ENCODE peak calls at places on chromosomes 3 and 15, in ten cellular contexts. One of them, this sample, is unnamed.

GRCh38 chr3:31053299-31053698 is 158.8 kb upstream of the GADL1 start:
- DNase-seq in T1000: no peak
- DNase-seq in stimulated activated CD8-positive, alpha-beta memory T cell treated with anti-CD3 and anti-CD28 coated beads, Interleukin-12 subunit alpha, Interleukin-12 subunit beta, amount 100 ng/mL, for 4 hours: no peak
- DNase-seq in ecto neural progenitor cell: no peak
- DNase-seq in T-helper 2 cell: no peak
- DNase-seq in stomach: no peak
- DNase-seq in stimulated activated CD4-positive, alpha-beta T cell treated with anti-CD3 and anti-CD28 coated beads, Interleukin-1b, Interleukin-23, amount 100 ng/mL, for 4 hours: no peak
- DNase-seq in mesenteric fat pad: no peak
- DNase-seq in NCI-H2081 treated with DMSO at 0.1 percent for 48 hours: no peak
- DNase-seq in activated CD8-positive, alpha-beta memory T cell treated with anti-CD3 and anti-CD28 coated beads for 24 hours: no peak
- DNase-seq in this sample: no peak

GRCh38 chr3:32480596-32480995 is 22.1 kb downstream of the CMTM6 start:
- DNase-seq in T1000: no peak
- DNase-seq in stimulated activated CD8-positive, alpha-beta memory T cell treated with anti-CD3 and anti-CD28 coated beads, Interleukin-12 subunit alpha, Interleukin-12 subunit beta, amount 100 ng/mL, for 4 hours: no peak
- DNase-seq in ecto neural progenitor cell: no peak
- DNase-seq in T-helper 2 cell: no peak
- DNase-seq in stomach: no peak
- DNase-seq in stimulated activated CD4-positive, alpha-beta T cell treated with anti-CD3 and anti-CD28 coated beads, Interleukin-1b, Interleukin-23, amount 100 ng/mL, for 4 hours: no peak
- DNase-seq in mesenteric fat pad: no peak
- DNase-seq in NCI-H2081 treated with DMSO at 0.1 percent for 48 hours: no peak
- DNase-seq in activated CD8-positive, alpha-beta memory T cell treated with anti-CD3 and anti-CD28 coated beads for 24 hours: no peak
- DNase-seq in this sample: no peak

GRCh38 chr3:184697845-184698244 is 14.0 kb downstream of the MAGEF1 start:
- DNase-seq in T1000: no peak
- DNase-seq in stimulated activated CD8-positive, alpha-beta memory T cell treated with anti-CD3 and anti-CD28 coated beads, Interleukin-12 subunit alpha, Interleukin-12 subunit beta, amount 100 ng/mL, for 4 hours: no peak
- DNase-seq in ecto neural progenitor cell: no peak
- DNase-seq in T-helper 2 cell: no peak
- DNase-seq in stomach: no peak
- DNase-seq in stimulated activated CD4-positive, alpha-beta T cell treated with anti-CD3 and anti-CD28 coated beads, Interleukin-1b, Interleukin-23, amount 100 ng/mL, for 4 hours: no peak
- DNase-seq in mesenteric fat pad: no peak
- DNase-seq in NCI-H2081 treated with DMSO at 0.1 percent for 48 hours: no peak
- DNase-seq in activated CD8-positive, alpha-beta memory T cell treated with anti-CD3 and anti-CD28 coated beads for 24 hours: no peak
- DNase-seq in this sample: no peak

GRCh38 chr3:196757876-196758739 is 18.5 kb downstream of the PAK2 start:
- DNase-seq in T1000: no peak
- DNase-seq in stimulated activated CD8-positive, alpha-beta memory T cell treated with anti-CD3 and anti-CD28 coated beads, Interleukin-12 subunit alpha, Interleukin-12 subunit beta, amount 100 ng/mL, for 4 hours: no peak
- DNase-seq in ecto neural progenitor cell: no peak
- DNase-seq in T-helper 2 cell: no peak
- DNase-seq in stomach: no peak
- DNase-seq in stimulated activated CD4-positive, alpha-beta T cell treated with anti-CD3 and anti-CD28 coated beads, Interleukin-1b, Interleukin-23, amount 100 ng/mL, for 4 hours: no peak
- DNase-seq in mesenteric fat pad: no peak
- DNase-seq in NCI-H2081 treated with DMSO at 0.1 percent for 48 hours: no peak
- DNase-seq in activated CD8-positive, alpha-beta memory T cell treated with anti-CD3 and anti-CD28 coated beads for 24 hours: no peak
- DNase-seq in this sample: no peak

GRCh38 chr15:73891328-73891975 is 18.1 kb downstream of the TBC1D21 start:
- DNase-seq in T1000: no peak
- DNase-seq in stimulated activated CD8-positive, alpha-beta memory T cell treated with anti-CD3 and anti-CD28 coated beads, Interleukin-12 subunit alpha, Interleukin-12 subunit beta, amount 100 ng/mL, for 4 hours: no peak
- DNase-seq in ecto neural progenitor cell: no peak
- DNase-seq in T-helper 2 cell: no peak
- DNase-seq in stomach: no peak
- DNase-seq in stimulated activated CD4-positive, alpha-beta T cell treated with anti-CD3 and anti-CD28 coated beads, Interleukin-1b, Interleukin-23, amount 100 ng/mL, for 4 hours: no peak
- DNase-seq in mesenteric fat pad: no peak
- DNase-seq in NCI-H2081 treated with DMSO at 0.1 percent for 48 hours: no peak
- DNase-seq in activated CD8-positive, alpha-beta memory T cell treated with anti-CD3 and anti-CD28 coated beads for 24 hours: no peak
- DNase-seq in this sample: no peak

GRCh38 chr3:194577985-194578905 is 55.0 kb downstream of the TMEM44 start:
- DNase-seq in T1000: peak; percentile 31
- DNase-seq in stimulated activated CD8-positive, alpha-beta memory T cell treated with anti-CD3 and anti-CD28 coated beads, Interleukin-12 subunit alpha, Interleukin-12 subunit beta, amount 100 ng/mL, for 4 hours: peak; percentile 17
- DNase-seq in ecto neural progenitor cell: no peak
- DNase-seq in T-helper 2 cell: no peak
- DNase-seq in stomach: no peak
- DNase-seq in stimulated activated CD4-positive, alpha-beta T cell treated with anti-CD3 and anti-CD28 coated beads, Interleukin-1b, Interleukin-23, amount 100 ng/mL, for 4 hours: peak; percentile 11
- DNase-seq in mesenteric fat pad: no peak
- DNase-seq in NCI-H2081 treated with DMSO at 0.1 percent for 48 hours: no peak
- DNase-seq in activated CD8-positive, alpha-beta memory T cell treated with anti-CD3 and anti-CD28 coated beads for 24 hours: peak; percentile 62
- DNase-seq in this sample: no peak

GRCh38 chr3:129838086-129838485 is 55.4 kb downstream of the TMCC1 start:
- DNase-seq in T1000: no peak
- DNase-seq in stimulated activated CD8-positive, alpha-beta memory T cell treated with anti-CD3 and anti-CD28 coated beads, Interleukin-12 subunit alpha, Interleukin-12 subunit beta, amount 100 ng/mL, for 4 hours: no peak
- DNase-seq in ecto neural progenitor cell: no peak
- DNase-seq in T-helper 2 cell: no peak
- DNase-seq in stomach: no peak
- DNase-seq in stimulated activated CD4-positive, alpha-beta T cell treated with anti-CD3 and anti-CD28 coated beads, Interleukin-1b, Interleukin-23, amount 100 ng/mL, for 4 hours: no peak
- DNase-seq in mesenteric fat pad: no peak
- DNase-seq in NCI-H2081 treated with DMSO at 0.1 percent for 48 hours: no peak
- DNase-seq in activated CD8-positive, alpha-beta memory T cell treated with anti-CD3 and anti-CD28 coated beads for 24 hours: no peak
- DNase-seq in this sample: no peak

GRCh38 chr15:81843226-81843625 is 202.6 kb downstream of the MEX3B start:
- DNase-seq in T1000: no peak
- DNase-seq in stimulated activated CD8-positive, alpha-beta memory T cell treated with anti-CD3 and anti-CD28 coated beads, Interleukin-12 subunit alpha, Interleukin-12 subunit beta, amount 100 ng/mL, for 4 hours: no peak
- DNase-seq in ecto neural progenitor cell: no peak
- DNase-seq in T-helper 2 cell: no peak
- DNase-seq in stomach: no peak
- DNase-seq in stimulated activated CD4-positive, alpha-beta T cell treated with anti-CD3 and anti-CD28 coated beads, Interleukin-1b, Interleukin-23, amount 100 ng/mL, for 4 hours: no peak
- DNase-seq in mesenteric fat pad: no peak
- DNase-seq in NCI-H2081 treated with DMSO at 0.1 percent for 48 hours: no peak
- DNase-seq in activated CD8-positive, alpha-beta memory T cell treated with anti-CD3 and anti-CD28 coated beads for 24 hours: no peak
- DNase-seq in this sample: no peak

GRCh38 chr15:61266916-61267315 is 37.8 kb upstream of the RORA start:
- DNase-seq in T1000: no peak
- DNase-seq in stimulated activated CD8-positive, alpha-beta memory T cell treated with anti-CD3 and anti-CD28 coated beads, Interleukin-12 subunit alpha, Interleukin-12 subunit beta, amount 100 ng/mL, for 4 hours: no peak
- DNase-seq in ecto neural progenitor cell: no peak
- DNase-seq in T-helper 2 cell: no peak
- DNase-seq in stomach: no peak
- DNase-seq in stimulated activated CD4-positive, alpha-beta T cell treated with anti-CD3 and anti-CD28 coated beads, Interleukin-1b, Interleukin-23, amount 100 ng/mL, for 4 hours: no peak
- DNase-seq in mesenteric fat pad: no peak
- DNase-seq in NCI-H2081 treated with DMSO at 0.1 percent for 48 hours: no peak
- DNase-seq in activated CD8-positive, alpha-beta memory T cell treated with anti-CD3 and anti-CD28 coated beads for 24 hours: no peak
- DNase-seq in this sample: no peak

GRCh38 chr15:66832679-66833078 is 130.6 kb downstream of the SMAD6 start:
- DNase-seq in T1000: no peak
- DNase-seq in stimulated activated CD8-positive, alpha-beta memory T cell treated with anti-CD3 and anti-CD28 coated beads, Interleukin-12 subunit alpha, Interleukin-12 subunit beta, amount 100 ng/mL, for 4 hours: no peak
- DNase-seq in ecto neural progenitor cell: no peak
- DNase-seq in T-helper 2 cell: no peak
- DNase-seq in stomach: no peak
- DNase-seq in stimulated activated CD4-positive, alpha-beta T cell treated with anti-CD3 and anti-CD28 coated beads, Interleukin-1b, Interleukin-23, amount 100 ng/mL, for 4 hours: no peak
- DNase-seq in mesenteric fat pad: no peak
- DNase-seq in NCI-H2081 treated with DMSO at 0.1 percent for 48 hours: no peak
- DNase-seq in activated CD8-positive, alpha-beta memory T cell treated with anti-CD3 and anti-CD28 coated beads for 24 hours: no peak
- DNase-seq in this sample: no peak

GRCh38 chr3:195147649-195148121 is 123.3 kb downstream of the XXYLT1 start:
- DNase-seq in T1000: no peak
- DNase-seq in stimulated activated CD8-positive, alpha-beta memory T cell treated with anti-CD3 and anti-CD28 coated beads, Interleukin-12 subunit alpha, Interleukin-12 subunit beta, amount 100 ng/mL, for 4 hours: no peak
- DNase-seq in ecto neural progenitor cell: no peak
- DNase-seq in T-helper 2 cell: peak; percentile 66
- DNase-seq in stomach: peak; percentile 83
- DNase-seq in stimulated activated CD4-positive, alpha-beta T cell treated with anti-CD3 and anti-CD28 coated beads, Interleukin-1b, Interleukin-23, amount 100 ng/mL, for 4 hours: no peak
- DNase-seq in mesenteric fat pad: no peak
- DNase-seq in NCI-H2081 treated with DMSO at 0.1 percent for 48 hours: no peak
- DNase-seq in activated CD8-positive, alpha-beta memory T cell treated with anti-CD3 and anti-CD28 coated beads for 24 hours: no peak
- DNase-seq in this sample: no peak

GRCh38 chr3:33360136-33360825 is 79.9 kb downstream of the UBP1 start:
- DNase-seq in T1000: no peak
- DNase-seq in stimulated activated CD8-positive, alpha-beta memory T cell treated with anti-CD3 and anti-CD28 coated beads, Interleukin-12 subunit alpha, Interleukin-12 subunit beta, amount 100 ng/mL, for 4 hours: no peak
- DNase-seq in ecto neural progenitor cell: no peak
- DNase-seq in T-helper 2 cell: no peak
- DNase-seq in stomach: no peak
- DNase-seq in stimulated activated CD4-positive, alpha-beta T cell treated with anti-CD3 and anti-CD28 coated beads, Interleukin-1b, Interleukin-23, amount 100 ng/mL, for 4 hours: no peak
- DNase-seq in mesenteric fat pad: no peak
- DNase-seq in NCI-H2081 treated with DMSO at 0.1 percent for 48 hours: no peak
- DNase-seq in activated CD8-positive, alpha-beta memory T cell treated with anti-CD3 and anti-CD28 coated beads for 24 hours: no peak
- DNase-seq in this sample: no peak

GRCh38 chr3:101091489-101091888 is 98.3 kb upstream of the ABI3BP start:
- DNase-seq in T1000: no peak
- DNase-seq in stimulated activated CD8-positive, alpha-beta memory T cell treated with anti-CD3 and anti-CD28 coated beads, Interleukin-12 subunit alpha, Interleukin-12 subunit beta, amount 100 ng/mL, for 4 hours: no peak
- DNase-seq in ecto neural progenitor cell: no peak
- DNase-seq in T-helper 2 cell: no peak
- DNase-seq in stomach: no peak
- DNase-seq in stimulated activated CD4-positive, alpha-beta T cell treated with anti-CD3 and anti-CD28 coated beads, Interleukin-1b, Interleukin-23, amount 100 ng/mL, for 4 hours: no peak
- DNase-seq in mesenteric fat pad: no peak
- DNase-seq in NCI-H2081 treated with DMSO at 0.1 percent for 48 hours: no peak
- DNase-seq in activated CD8-positive, alpha-beta memory T cell treated with anti-CD3 and anti-CD28 coated beads for 24 hours: no peak
- DNase-seq in this sample: no peak

GRCh38 chr15:49471733-49472132 is 48.7 kb downstream of the FGF7 start:
- DNase-seq in T1000: no peak
- DNase-seq in stimulated activated CD8-positive, alpha-beta memory T cell treated with anti-CD3 and anti-CD28 coated beads, Interleukin-12 subunit alpha, Interleukin-12 subunit beta, amount 100 ng/mL, for 4 hours: no peak
- DNase-seq in ecto neural progenitor cell: no peak
- DNase-seq in T-helper 2 cell: peak; percentile 66
- DNase-seq in stomach: no peak
- DNase-seq in stimulated activated CD4-positive, alpha-beta T cell treated with anti-CD3 and anti-CD28 coated beads, Interleukin-1b, Interleukin-23, amount 100 ng/mL, for 4 hours: no peak
- DNase-seq in mesenteric fat pad: no peak
- DNase-seq in NCI-H2081 treated with DMSO at 0.1 percent for 48 hours: no peak
- DNase-seq in activated CD8-positive, alpha-beta memory T cell treated with anti-CD3 and anti-CD28 coated beads for 24 hours: no peak
- DNase-seq in this sample: no peak

GRCh38 chr3:149058602-149059001 is 27.7 kb downstream of the HLTF start:
- DNase-seq in T1000: no peak
- DNase-seq in stimulated activated CD8-positive, alpha-beta memory T cell treated with anti-CD3 and anti-CD28 coated beads, Interleukin-12 subunit alpha, Interleukin-12 subunit beta, amount 100 ng/mL, for 4 hours: no peak
- DNase-seq in ecto neural progenitor cell: no peak
- DNase-seq in T-helper 2 cell: no peak
- DNase-seq in stomach: no peak
- DNase-seq in stimulated activated CD4-positive, alpha-beta T cell treated with anti-CD3 and anti-CD28 coated beads, Interleukin-1b, Interleukin-23, amount 100 ng/mL, for 4 hours: no peak
- DNase-seq in mesenteric fat pad: no peak
- DNase-seq in NCI-H2081 treated with DMSO at 0.1 percent for 48 hours: no peak
- DNase-seq in activated CD8-positive, alpha-beta memory T cell treated with anti-CD3 and anti-CD28 coated beads for 24 hours: no peak
- DNase-seq in this sample: no peak

GRCh38 chr3:195056506-195056905 is 214.5 kb downstream of the XXYLT1 start:
- DNase-seq in T1000: no peak
- DNase-seq in stimulated activated CD8-positive, alpha-beta memory T cell treated with anti-CD3 and anti-CD28 coated beads, Interleukin-12 subunit alpha, Interleukin-12 subunit beta, amount 100 ng/mL, for 4 hours: no peak
- DNase-seq in ecto neural progenitor cell: no peak
- DNase-seq in T-helper 2 cell: no peak
- DNase-seq in stomach: no peak
- DNase-seq in stimulated activated CD4-positive, alpha-beta T cell treated with anti-CD3 and anti-CD28 coated beads, Interleukin-1b, Interleukin-23, amount 100 ng/mL, for 4 hours: no peak
- DNase-seq in mesenteric fat pad: no peak
- DNase-seq in NCI-H2081 treated with DMSO at 0.1 percent for 48 hours: no peak
- DNase-seq in activated CD8-positive, alpha-beta memory T cell treated with anti-CD3 and anti-CD28 coated beads for 24 hours: no peak
- DNase-seq in this sample: no peak

GRCh38 chr3:16151109-16151508 is 23.4 kb upstream of the GALNT15 start:
- DNase-seq in T1000: peak; percentile 36
- DNase-seq in stimulated activated CD8-positive, alpha-beta memory T cell treated with anti-CD3 and anti-CD28 coated beads, Interleukin-12 subunit alpha, Interleukin-12 subunit beta, amount 100 ng/mL, for 4 hours: no peak
- DNase-seq in ecto neural progenitor cell: no peak
- DNase-seq in T-helper 2 cell: peak; percentile 80
- DNase-seq in stomach: no peak
- DNase-seq in stimulated activated CD4-positive, alpha-beta T cell treated with anti-CD3 and anti-CD28 coated beads, Interleukin-1b, Interleukin-23, amount 100 ng/mL, for 4 hours: no peak
- DNase-seq in mesenteric fat pad: no peak
- DNase-seq in NCI-H2081 treated with DMSO at 0.1 percent for 48 hours: no peak
- DNase-seq in activated CD8-positive, alpha-beta memory T cell treated with anti-CD3 and anti-CD28 coated beads for 24 hours: no peak
- DNase-seq in this sample: no peak

GRCh38 chr3:187830181-187830580 is 84.9 kb upstream of the BCL6 start:
- DNase-seq in T1000: no peak
- DNase-seq in stimulated activated CD8-positive, alpha-beta memory T cell treated with anti-CD3 and anti-CD28 coated beads, Interleukin-12 subunit alpha, Interleukin-12 subunit beta, amount 100 ng/mL, for 4 hours: no peak
- DNase-seq in ecto neural progenitor cell: no peak
- DNase-seq in T-helper 2 cell: no peak
- DNase-seq in stomach: no peak
- DNase-seq in stimulated activated CD4-positive, alpha-beta T cell treated with anti-CD3 and anti-CD28 coated beads, Interleukin-1b, Interleukin-23, amount 100 ng/mL, for 4 hours: no peak
- DNase-seq in mesenteric fat pad: no peak
- DNase-seq in NCI-H2081 treated with DMSO at 0.1 percent for 48 hours: no peak
- DNase-seq in activated CD8-positive, alpha-beta memory T cell treated with anti-CD3 and anti-CD28 coated beads for 24 hours: no peak
- DNase-seq in this sample: no peak

GRCh38 chr3:32106929-32107362 is 526 bp downstream of the GPD1L start:
- DNase-seq in T1000: peak; percentile 24
- DNase-seq in stimulated activated CD8-positive, alpha-beta memory T cell treated with anti-CD3 and anti-CD28 coated beads, Interleukin-12 subunit alpha, Interleukin-12 subunit beta, amount 100 ng/mL, for 4 hours: no peak
- DNase-seq in ecto neural progenitor cell: no peak
- DNase-seq in T-helper 2 cell: no peak
- DNase-seq in stomach: peak; percentile 66
- DNase-seq in stimulated activated CD4-positive, alpha-beta T cell treated with anti-CD3 and anti-CD28 coated beads, Interleukin-1b, Interleukin-23, amount 100 ng/mL, for 4 hours: no peak
- DNase-seq in mesenteric fat pad: no peak
- DNase-seq in NCI-H2081 treated with DMSO at 0.1 percent for 48 hours: no peak
- DNase-seq in activated CD8-positive, alpha-beta memory T cell treated with anti-CD3 and anti-CD28 coated beads for 24 hours: no peak
- DNase-seq in this sample: no peak

GRCh38 chr3:43707998-43708397 is 17.3 kb downstream of the ABHD5 start:
- DNase-seq in T1000: no peak
- DNase-seq in stimulated activated CD8-positive, alpha-beta memory T cell treated with anti-CD3 and anti-CD28 coated beads, Interleukin-12 subunit alpha, Interleukin-12 subunit beta, amount 100 ng/mL, for 4 hours: no peak
- DNase-seq in ecto neural progenitor cell: no peak
- DNase-seq in T-helper 2 cell: no peak
- DNase-seq in stomach: no peak
- DNase-seq in stimulated activated CD4-positive, alpha-beta T cell treated with anti-CD3 and anti-CD28 coated beads, Interleukin-1b, Interleukin-23, amount 100 ng/mL, for 4 hours: no peak
- DNase-seq in mesenteric fat pad: no peak
- DNase-seq in NCI-H2081 treated with DMSO at 0.1 percent for 48 hours: no peak
- DNase-seq in activated CD8-positive, alpha-beta memory T cell treated with anti-CD3 and anti-CD28 coated beads for 24 hours: no peak
- DNase-seq in this sample: no peak

GRCh38 chr3:65703026-65703425 is 335.7 kb downstream of the MAGI1 start:
- DNase-seq in T1000: no peak
- DNase-seq in stimulated activated CD8-positive, alpha-beta memory T cell treated with anti-CD3 and anti-CD28 coated beads, Interleukin-12 subunit alpha, Interleukin-12 subunit beta, amount 100 ng/mL, for 4 hours: no peak
- DNase-seq in ecto neural progenitor cell: no peak
- DNase-seq in T-helper 2 cell: no peak
- DNase-seq in stomach: no peak
- DNase-seq in stimulated activated CD4-positive, alpha-beta T cell treated with anti-CD3 and anti-CD28 coated beads, Interleukin-1b, Interleukin-23, amount 100 ng/mL, for 4 hours: no peak
- DNase-seq in mesenteric fat pad: no peak
- DNase-seq in NCI-H2081 treated with DMSO at 0.1 percent for 48 hours: no peak
- DNase-seq in activated CD8-positive, alpha-beta memory T cell treated with anti-CD3 and anti-CD28 coated beads for 24 hours: no peak
- DNase-seq in this sample: no peak

GRCh38 chr3:197792019-197792647 is 1.1 kb downstream of the LRCH3 start:
- DNase-seq in T1000: no peak
- DNase-seq in stimulated activated CD8-positive, alpha-beta memory T cell treated with anti-CD3 and anti-CD28 coated beads, Interleukin-12 subunit alpha, Interleukin-12 subunit beta, amount 100 ng/mL, for 4 hours: no peak
- DNase-seq in ecto neural progenitor cell: no peak
- DNase-seq in T-helper 2 cell: peak; percentile 73
- DNase-seq in stomach: no peak
- DNase-seq in stimulated activated CD4-positive, alpha-beta T cell treated with anti-CD3 and anti-CD28 coated beads, Interleukin-1b, Interleukin-23, amount 100 ng/mL, for 4 hours: no peak
- DNase-seq in mesenteric fat pad: no peak
- DNase-seq in NCI-H2081 treated with DMSO at 0.1 percent for 48 hours: no peak
- DNase-seq in activated CD8-positive, alpha-beta memory T cell treated with anti-CD3 and anti-CD28 coated beads for 24 hours: no peak
- DNase-seq in this sample: no peak

GRCh38 chr3:38127611-38128302 is 9.2 kb downstream of the ACAA1 start:
- DNase-seq in T1000: no peak
- DNase-seq in stimulated activated CD8-positive, alpha-beta memory T cell treated with anti-CD3 and anti-CD28 coated beads, Interleukin-12 subunit alpha, Interleukin-12 subunit beta, amount 100 ng/mL, for 4 hours: no peak
- DNase-seq in ecto neural progenitor cell: no peak
- DNase-seq in T-helper 2 cell: no peak
- DNase-seq in stomach: peak; percentile 15
- DNase-seq in stimulated activated CD4-positive, alpha-beta T cell treated with anti-CD3 and anti-CD28 coated beads, Interleukin-1b, Interleukin-23, amount 100 ng/mL, for 4 hours: no peak
- DNase-seq in mesenteric fat pad: peak; percentile 35
- DNase-seq in NCI-H2081 treated with DMSO at 0.1 percent for 48 hours: no peak
- DNase-seq in activated CD8-positive, alpha-beta memory T cell treated with anti-CD3 and anti-CD28 coated beads for 24 hours: peak; percentile 40
- DNase-seq in this sample: no peak

GRCh38 chr3:52437326-52438103 is 7.4 kb downstream of the SEMA3G start:
- DNase-seq in T1000: no peak
- DNase-seq in stimulated activated CD8-positive, alpha-beta memory T cell treated with anti-CD3 and anti-CD28 coated beads, Interleukin-12 subunit alpha, Interleukin-12 subunit beta, amount 100 ng/mL, for 4 hours: no peak
- DNase-seq in ecto neural progenitor cell: no peak
- DNase-seq in T-helper 2 cell: no peak
- DNase-seq in stomach: peak; percentile 82
- DNase-seq in stimulated activated CD4-positive, alpha-beta T cell treated with anti-CD3 and anti-CD28 coated beads, Interleukin-1b, Interleukin-23, amount 100 ng/mL, for 4 hours: no peak
- DNase-seq in mesenteric fat pad: no peak
- DNase-seq in NCI-H2081 treated with DMSO at 0.1 percent for 48 hours: no peak
- DNase-seq in activated CD8-positive, alpha-beta memory T cell treated with anti-CD3 and anti-CD28 coated beads for 24 hours: no peak
- DNase-seq in this sample: no peak

GRCh38 chr3:170977911-170978310 is 48.6 kb downstream of the SLC2A2 start:
- DNase-seq in T1000: no peak
- DNase-seq in stimulated activated CD8-positive, alpha-beta memory T cell treated with anti-CD3 and anti-CD28 coated beads, Interleukin-12 subunit alpha, Interleukin-12 subunit beta, amount 100 ng/mL, for 4 hours: no peak
- DNase-seq in ecto neural progenitor cell: no peak
- DNase-seq in T-helper 2 cell: no peak
- DNase-seq in stomach: no peak
- DNase-seq in stimulated activated CD4-positive, alpha-beta T cell treated with anti-CD3 and anti-CD28 coated beads, Interleukin-1b, Interleukin-23, amount 100 ng/mL, for 4 hours: no peak
- DNase-seq in mesenteric fat pad: no peak
- DNase-seq in NCI-H2081 treated with DMSO at 0.1 percent for 48 hours: no peak
- DNase-seq in activated CD8-positive, alpha-beta memory T cell treated with anti-CD3 and anti-CD28 coated beads for 24 hours: no peak
- DNase-seq in this sample: no peak

GRCh38 chr3:132405188-132405587 is 12.1 kb upstream of the DNAJC13 start:
- DNase-seq in T1000: no peak
- DNase-seq in stimulated activated CD8-positive, alpha-beta memory T cell treated with anti-CD3 and anti-CD28 coated beads, Interleukin-12 subunit alpha, Interleukin-12 subunit beta, amount 100 ng/mL, for 4 hours: no peak
- DNase-seq in ecto neural progenitor cell: no peak
- DNase-seq in T-helper 2 cell: no peak
- DNase-seq in stomach: no peak
- DNase-seq in stimulated activated CD4-positive, alpha-beta T cell treated with anti-CD3 and anti-CD28 coated beads, Interleukin-1b, Interleukin-23, amount 100 ng/mL, for 4 hours: no peak
- DNase-seq in mesenteric fat pad: no peak
- DNase-seq in NCI-H2081 treated with DMSO at 0.1 percent for 48 hours: peak; percentile 46
- DNase-seq in activated CD8-positive, alpha-beta memory T cell treated with anti-CD3 and anti-CD28 coated beads for 24 hours: no peak
- DNase-seq in this sample: no peak

GRCh38 chr3:112604536-112604935 is 36.4 kb downstream of the CCDC80 start:
- DNase-seq in T1000: peak; percentile 56
- DNase-seq in stimulated activated CD8-positive, alpha-beta memory T cell treated with anti-CD3 and anti-CD28 coated beads, Interleukin-12 subunit alpha, Interleukin-12 subunit beta, amount 100 ng/mL, for 4 hours: no peak
- DNase-seq in ecto neural progenitor cell: no peak
- DNase-seq in T-helper 2 cell: peak; percentile 27
- DNase-seq in stomach: no peak
- DNase-seq in stimulated activated CD4-positive, alpha-beta T cell treated with anti-CD3 and anti-CD28 coated beads, Interleukin-1b, Interleukin-23, amount 100 ng/mL, for 4 hours: no peak
- DNase-seq in mesenteric fat pad: no peak
- DNase-seq in NCI-H2081 treated with DMSO at 0.1 percent for 48 hours: no peak
- DNase-seq in activated CD8-positive, alpha-beta memory T cell treated with anti-CD3 and anti-CD28 coated beads for 24 hours: no peak
- DNase-seq in this sample: no peak

GRCh38 chr3:162437480-162437879 is 940.9 kb downstream of the OTOL1 start:
- DNase-seq in T1000: no peak
- DNase-seq in stimulated activated CD8-positive, alpha-beta memory T cell treated with anti-CD3 and anti-CD28 coated beads, Interleukin-12 subunit alpha, Interleukin-12 subunit beta, amount 100 ng/mL, for 4 hours: no peak
- DNase-seq in ecto neural progenitor cell: no peak
- DNase-seq in T-helper 2 cell: no peak
- DNase-seq in stomach: no peak
- DNase-seq in stimulated activated CD4-positive, alpha-beta T cell treated with anti-CD3 and anti-CD28 coated beads, Interleukin-1b, Interleukin-23, amount 100 ng/mL, for 4 hours: no peak
- DNase-seq in mesenteric fat pad: no peak
- DNase-seq in NCI-H2081 treated with DMSO at 0.1 percent for 48 hours: no peak
- DNase-seq in activated CD8-positive, alpha-beta memory T cell treated with anti-CD3 and anti-CD28 coated beads for 24 hours: no peak
- DNase-seq in this sample: no peak

This sample was measured in type B pancreatic cell.